ENCODE peak calls at places on chromosomes 3 and 15, in four cellular contexts. M is K562, P is HepG2, R is GM12878. B is an unnamed sample.

GRCh38 chr3:122986790-122987189 is 40.8 kb downstream of the SEMA5B start:
- DNase-seq in M (no peak), P (no peak), R (no peak), B (no peak)

GRCh38 chr15:32649336-32649735 is 7.8 kb downstream of the SCG5 start:
- DNase-seq in M (peak), P (peak), R (no peak), B (no peak)

GRCh38 chr3:174957081-174957480 is 97.9 kb downstream of the NAALADL2 start:
- DNase-seq in M (no peak), P (no peak), R (no peak), B (no peak)

GRCh38 chr3:41050149-41050548 is 149.2 kb upstream of the CTNNB1 start:
- DNase-seq in M (no peak), P (no peak), R (no peak), B (no peak)

GRCh38 chr3:79187441-79187840 is 580.4 kb downstream of the ROBO1 start:
- DNase-seq in M (no peak), P (no peak), R (no peak), B (no peak)

GRCh38 chr3:123050666-123051065 is 16.2 kb upstream of the PDIA5 start:
- DNase-seq in M (no peak), P (no peak), R (no peak), B (no peak)

GRCh38 chr3:67655364-67656121 is 1.1 kb upstream of the SUCLG2 start:
- DNase-seq in M (no peak), P (peak), R (peak), B (no peak)

GRCh38 chr3:46852839-46853355 is 10.3 kb downstream of the MYL3 start:
- DNase-seq in M (no peak), P (no peak), R (no peak), B (no peak)

GRCh38 chr15:99961011-99961441 is 227.8 kb upstream of the LYSMD4 start:
- DNase-seq in M (peak), P (no peak), R (no peak), B (no peak)

GRCh38 chr15:72319985-72320671 is at the start of gene CELF6:
- DNase-seq in M (peak), P (no peak), R (peak), B (peak)

GRCh38 chr3:56410576-56410975 is 57.7 kb downstream of the ERC2 start:
- DNase-seq in M (no peak), P (no peak), R (no peak), B (no peak)

GRCh38 chr15:49530106-49530505 is 90.5 kb downstream of the FAM227B start:
- DNase-seq in M (no peak), P (peak), R (no peak), B (no peak)

GRCh38 chr3:37742574-37743212 is 119.0 kb upstream of the CTDSPL start:
- DNase-seq in M (no peak), P (no peak), R (no peak), B (no peak)

GRCh38 chr3:48528754-48529153 is 24.8 kb upstream of the SHISA5 start:
- DNase-seq in M (no peak), P (no peak), R (no peak), B (no peak)

GRCh38 chr15:85649372-85649771 is 145.4 kb downstream of the KLHL25 start:
- DNase-seq in M (peak), P (peak), R (no peak), B (no peak)

GRCh38 chr15:68234060-68234459 is 4.5 kb upstream of the CLN6 start:
- DNase-seq in M (peak), P (no peak), R (no peak), B (no peak)

GRCh38 chr3:87361956-87362355 is 85.6 kb upstream of the POU1F1 start:
- DNase-seq in M (no peak), P (no peak), R (no peak), B (no peak)

GRCh38 chr3:106085998-106086397 is 217.2 kb upstream of the CBLB start:
- DNase-seq in M (no peak), P (no peak), R (no peak), B (no peak)

GRCh38 chr15:25089577-25089976 is 134.8 kb downstream of the SNRPN start:
- DNase-seq in M (no peak), P (no peak), R (no peak), B (no peak)

GRCh38 chr15:52805351-52806283 is 15.5 kb upstream of the ONECUT1 start:
- DNase-seq in M (no peak), P (no peak), R (no peak), B (no peak)

GRCh38 chr15:43168192-43169107 is 16.8 kb upstream of the CCNDBP1 start:
- DNase-seq in M (peak), P (no peak), R (no peak), B (no peak)

GRCh38 chr15:51307325-51307724 is 31.1 kb downstream of the CYP19A1 start:
- DNase-seq in M (no peak), P (no peak), R (no peak), B (no peak)

GRCh38 chr15:47616876-47617275 is 100.4 kb upstream of the SEMA6D start:
- DNase-seq in M (no peak), P (no peak), R (no peak), B (no peak)

GRCh38 chr3:98779936-98780335 is 16.8 kb downstream of the ST3GAL6 start:
- DNase-seq in M (no peak), P (peak), R (no peak), B (no peak)

GRCh38 chr3:149936812-149937230 is 33.9 kb downstream of the PFN2 start:
- DNase-seq in M (peak), P (peak), R (peak), B (peak)

GRCh38 chr3:7630351-7630911 is 769.5 kb downstream of the GRM7 start:
- DNase-seq in M (no peak), P (no peak), R (no peak), B (no peak)

GRCh38 chr15:40103864-40104271 is 4.8 kb downstream of the BMF start:
- DNase-seq in M (no peak), P (no peak), R (no peak), B (no peak)

GRCh38 chr15:58279106-58279505 is 140.9 kb downstream of the AQP9 start:
- DNase-seq in M (no peak), P (no peak), R (no peak), B (no peak)

GRCh38 chr3:41163399-41163798 is 35.9 kb upstream of the CTNNB1 start:
- DNase-seq in M (no peak), P (no peak), R (no peak), B (no peak)

GRCh38 chr3:23966308-23966707 is 21.2 kb downstream of the NR1D2 start:
- DNase-seq in M (no peak), P (no peak), R (no peak), B (no peak)

GRCh38 chr15:68930268-68931022 is at the start of gene SPESP1:
- DNase-seq in M (no peak), P (no peak), R (no peak), B (no peak)

GRCh38 chr15:67803996-67804843 is 21.1 kb upstream of the SKOR1 start:
- DNase-seq in M (peak), P (peak), R (no peak), B (peak)

GRCh38 chr3:128006471-128007424 is 45.5 kb upstream of the SEC61A1 start:
- DNase-seq in M (no peak), P (no peak), R (no peak), B (peak)

GRCh38 chr3:107797586-107797985 is 274.8 kb downstream of the BBX start:
- DNase-seq in M (no peak), P (no peak), R (no peak), B (no peak)

GRCh38 chr3:191143224-191143623 is 55.8 kb upstream of the OSTN start:
- DNase-seq in M (no peak), P (no peak), R (no peak), B (no peak)

GRCh38 chr15:36911322-36911944 is 188.9 kb downstream of the MEIS2 start:
- DNase-seq in M (no peak), P (peak), R (no peak), B (no peak)

GRCh38 chr3:66036586-66037061 is 2.1 kb downstream of the MAGI1 start:
- DNase-seq in M (no peak), P (no peak), R (no peak), B (no peak)

GRCh38 chr3:128878556-128879124 is 780 bp upstream of the ACAD9 start:
- DNase-seq in M (peak), P (peak), R (peak), B (no peak)

GRCh38 chr3:194275721-194276120 is 75.4 kb downstream of the CPN2 start:
- DNase-seq in M (no peak), P (no peak), R (no peak), B (no peak)

GRCh38 chr3:16512435-16513140 is 911 bp downstream of the RFTN1 start:
- DNase-seq in M (no peak), P (no peak), R (no peak), B (peak)
- TF ChIP-seq BRCA1 in M (no peak), P (no peak), R (no peak), B (no peak)

DNA sequence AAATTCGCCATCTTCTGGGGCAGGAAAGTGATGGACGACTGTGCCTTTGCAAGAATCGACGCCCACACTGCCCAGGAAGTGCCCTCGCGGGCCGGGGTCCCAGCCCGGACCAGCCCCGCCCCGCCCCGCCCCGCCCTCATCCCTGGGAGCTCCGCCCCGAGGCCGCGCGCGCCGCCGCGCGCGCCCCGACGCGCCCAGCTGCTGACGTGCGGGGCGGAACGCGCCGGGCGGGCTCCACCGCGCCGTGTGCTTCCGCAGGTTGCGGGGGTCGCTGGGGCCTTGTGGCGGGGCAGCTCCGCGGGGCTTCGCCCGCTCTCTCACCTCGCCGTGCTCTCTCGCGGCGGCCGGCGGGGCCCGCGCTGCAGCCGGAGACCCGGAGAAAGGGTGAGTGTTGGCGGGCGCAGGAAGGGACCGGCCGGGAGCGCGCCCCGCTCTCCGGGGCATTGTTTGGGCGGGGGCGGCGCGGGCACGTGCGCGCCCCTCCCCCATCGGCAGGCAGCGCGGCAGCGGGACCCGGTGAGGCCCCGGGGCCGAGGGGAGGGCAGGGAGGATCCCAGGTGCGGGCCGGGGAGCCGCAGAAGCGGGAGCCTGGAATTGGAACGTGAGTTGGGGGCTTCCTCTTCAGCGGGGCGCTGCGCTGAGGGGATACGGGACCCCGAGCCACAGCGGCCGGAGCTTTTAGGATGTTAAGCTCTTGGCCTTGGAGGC is at the start of gene YEATS2:
- DNase-seq in M (peak), P (peak), R (no peak), B (peak)
- TF ChIP-seq EP300 in M (no peak), P (no peak), R (no peak), B (no peak)

GRCh38 chr15:70826634-70827033 is 27.3 kb downstream of the LARP6 start:
- DNase-seq in M (no peak), P (peak), R (no peak), B (no peak)
- TF ChIP-seq BRCA1 in M (no peak), P (no peak), R (no peak), B (no peak)

GRCh38 chr3:139472380-139473010 is 3.8 kb downstream of the RBP2 start:
- DNase-seq in M (no peak), P (no peak), R (no peak), B (no peak)
- TF ChIP-seq EP300 in M (no peak), P (no peak), R (no peak), B (no peak)

GRCh38 chr3:30611613-30612421 is 5.4 kb downstream of the TGFBR2 start:
- DNase-seq in M (no peak), P (no peak), R (no peak), B (no peak)
- TF ChIP-seq BRCA1 in M (no peak), P (no peak), R (no peak), B (no peak)

DNA sequence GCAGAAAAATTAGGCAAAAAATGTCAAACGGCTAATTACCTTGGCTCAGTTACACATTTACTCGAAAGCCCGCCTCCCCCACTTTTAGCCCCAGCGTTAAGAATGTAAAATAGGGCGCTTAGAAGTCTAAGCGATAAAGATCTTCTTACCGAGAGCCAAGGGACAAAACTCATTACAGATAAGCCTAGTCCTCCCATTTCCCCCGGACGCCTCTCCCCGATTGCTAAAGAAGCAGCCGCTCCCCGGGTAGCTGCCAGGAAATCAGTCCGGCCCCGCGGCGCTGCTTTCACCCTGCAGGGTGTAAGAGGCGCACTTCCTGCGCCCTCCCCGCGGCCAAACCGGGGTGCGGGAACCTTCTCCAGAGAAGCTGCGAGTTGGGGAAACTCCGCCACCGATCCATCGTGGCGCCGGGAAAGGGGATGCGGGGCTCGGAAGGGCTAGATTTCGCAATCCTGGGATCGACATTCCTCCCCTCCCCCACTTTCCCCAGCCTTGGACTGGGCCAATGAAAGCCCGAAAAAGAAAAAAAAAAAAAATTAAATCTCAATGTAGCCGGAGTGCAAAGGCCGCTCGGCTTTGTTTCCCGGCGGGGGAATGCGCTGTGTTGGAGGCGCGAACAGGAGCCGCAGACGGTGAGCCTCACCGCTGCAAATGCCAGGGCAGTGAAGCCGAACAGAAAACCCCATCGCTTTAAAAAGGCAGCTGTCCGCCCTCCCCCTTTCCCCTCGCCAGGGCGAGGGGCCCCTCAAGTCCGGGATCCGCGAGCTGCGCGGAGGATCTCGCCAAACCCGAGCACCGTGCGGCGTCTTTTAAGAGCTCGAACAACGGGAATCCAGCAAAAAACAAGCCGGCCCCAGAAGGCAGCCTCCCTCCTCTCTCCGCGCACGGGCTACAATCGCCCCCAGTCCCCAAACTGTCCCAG is 658 bp upstream of the PTPRG start:
- DNase-seq in M (no peak), P (peak), R (no peak), B (peak)
- TF ChIP-seq EP300 in M (no peak), P (peak), R (peak), B (no peak)

DNA sequence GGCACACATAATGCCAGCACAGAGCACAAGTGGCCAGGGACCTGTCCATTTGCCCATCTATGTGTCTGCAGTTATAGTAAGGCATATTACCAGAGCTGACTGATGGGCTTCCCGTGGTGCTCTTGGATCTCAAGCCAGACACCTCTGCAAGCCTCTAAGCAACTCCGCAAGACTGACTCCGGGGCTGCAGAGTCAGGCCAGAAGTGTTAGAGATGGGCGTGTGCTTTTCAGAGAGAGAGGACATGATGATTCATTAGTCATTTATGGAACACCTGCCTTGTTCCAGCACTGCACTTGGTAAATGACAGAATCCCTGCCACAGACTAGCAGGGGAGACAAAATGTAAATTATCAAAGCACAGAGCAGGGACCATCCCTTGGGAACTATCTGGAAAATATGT is 559.0 kb downstream of the PDCD6IP start:
- DNase-seq in M (no peak), P (no peak), R (no peak), B (no peak)
- TF ChIP-seq BRCA1 in M (no peak), P (no peak), R (no peak), B (no peak)

GRCh38 chr3:70071138-70071537 is 71.6 kb downstream of the SAMMSON start:
- DNase-seq in M (no peak), P (no peak), R (no peak), B (no peak)

GRCh38 chr3:70067860-70068479 is 68.4 kb downstream of the SAMMSON start:
- DNase-seq in M (no peak), P (no peak), R (no peak), B (no peak)

GRCh38 chr3:70069557-70069956 is 70.0 kb downstream of the SAMMSON start:
- DNase-seq in M (no peak), P (no peak), R (no peak), B (no peak)

GRCh38 chr3:70072754-70073153 is 73.2 kb downstream of the SAMMSON start:
- DNase-seq in M (no peak), P (no peak), R (no peak), B (no peak)

DNA sequence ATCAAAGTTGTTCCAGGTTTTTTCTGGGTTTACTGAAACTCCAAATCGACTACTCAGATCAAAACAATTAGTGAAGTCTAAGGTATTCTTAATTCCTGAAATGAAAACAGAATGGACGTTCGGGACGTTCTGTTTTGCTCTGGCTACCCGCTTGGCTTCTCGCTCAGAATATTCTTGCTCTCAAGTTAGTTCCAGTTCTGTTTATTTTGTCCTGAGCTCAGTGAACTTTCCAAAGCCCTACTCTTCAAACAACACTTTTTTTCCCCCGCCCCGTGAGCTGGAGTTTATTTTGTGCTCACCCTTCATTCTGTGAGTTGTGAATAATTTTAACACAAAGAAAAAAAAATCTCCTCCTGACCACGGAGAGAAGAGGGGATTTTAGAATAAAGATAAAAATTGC is 72.6 kb downstream of the SAMMSON start:
- DNase-seq in M (no peak), P (peak), R (no peak), B (no peak)
- TF ChIP-seq EP300 in M (no peak), P (no peak), R (no peak), B (no peak)

B was measured in H1.